ENCODE peak calls at places on chromosomes 12 and 14, in four cellular contexts. J is gastrocnemius medialis, P is LHCN-M2, R is AG08395. T is an unnamed sample.

GRCh38 chr14:55514819-55515470 is 65.1 kb upstream of the KTN1 start:
- DNase-seq in R (peak; percentile 39), P (peak; percentile 49), J (no peak), T (no peak)

GRCh38 chr14:74551001-74551400 is 57.4 kb downstream of the ISCA2 start:
- DNase-seq in R (no peak), P (no peak), J (no peak), T (no peak)

GRCh38 chr14:48560421-48560820 is 885.0 kb upstream of the MDGA2 start:
- DNase-seq in J (no peak), P (no peak), R (no peak), T (no peak)

GRCh38 chr12:67161322-67161918 is 107.7 kb upstream of the CAND1 start:
- DNase-seq in J (no peak), R (peak; percentile 36), P (peak; percentile 47), T (peak; percentile 4)

GRCh38 chr12:119177724-119178380 is 879 bp upstream of the HSPB8 start:
- DNase-seq in J (no peak), R (no peak), P (no peak), T (no peak)

GRCh38 chr12:30448038-30448437 is 247.6 kb downstream of the IPO8 start:
- DNase-seq in R (no peak), P (no peak), J (no peak), T (no peak)

GRCh38 chr14:91417983-91418386 is 365 bp upstream of the CCDC88C start:
- DNase-seq in P (no peak), R (no peak), J (no peak), T (peak; percentile 34)

GRCh38 chr12:15701212-15701611 is 88.0 kb downstream of the EPS8 start:
- DNase-seq in J (no peak), R (no peak), P (no peak), T (no peak)

GRCh38 chr12:50086148-50086547 is 1.0 kb downstream of the SMARCD1 start:
- DNase-seq in P (no peak), J (no peak), R (no peak), T (no peak)

GRCh38 chr12:88113871-88114270 is 28.0 kb downstream of the CEP290 start:
- DNase-seq in P (peak; percentile 50), J (no peak), R (peak; percentile 5), T (no peak)

GRCh38 chr14:39339003-39339402 is 93.2 kb downstream of the FBXO33 start:
- DNase-seq in J (no peak), R (no peak), P (no peak), T (no peak)

GRCh38 chr14:23296012-23296777 is 6.5 kb downstream of the PPP1R3E start:
- DNase-seq in R (no peak), J (no peak), P (no peak), T (no peak)

GRCh38 chr14:22520235-22520634 is 68.8 kb downstream of the DAD1 start:
- DNase-seq in J (no peak), P (peak; percentile 68), R (no peak), T (no peak)

GRCh38 chr12:49793620-49794019 is 34.6 kb downstream of the NCKAP5L start:
- DNase-seq in R (no peak), P (no peak), J (no peak), T (no peak)

GRCh38 chr12:125983094-125983783 is 918.0 kb downstream of the AACS start:
- DNase-seq in P (peak; percentile 73), R (no peak), J (no peak), T (no peak)

GRCh38 chr14:47596860-47597259 is 78.5 kb downstream of the MDGA2 start:
- DNase-seq in R (no peak), P (no peak), J (no peak), T (no peak)

GRCh38 chr12:26158078-26158764 is 33.4 kb upstream of the BHLHE41 start:
- DNase-seq in R (no peak), P (no peak), J (no peak), T (no peak)

GRCh38 chr14:83425138-83425537 is 1891.5 kb upstream of the SEL1L start:
- DNase-seq in R (peak; percentile 46), P (peak; percentile 83), J (no peak), T (no peak)

GRCh38 chr12:93594766-93595165 is 22.3 kb downstream of the SOCS2 start:
- DNase-seq in R (no peak), J (no peak), P (no peak), T (no peak)

GRCh38 chr12:101230547-101230946 is 20.5 kb upstream of the SLC5A8 start:
- DNase-seq in R (peak; percentile 67), P (peak; percentile 81), J (no peak), T (no peak)

GRCh38 chr12:26614217-26614616 is 218.8 kb downstream of the ITPR2 start:
- DNase-seq in J (no peak), P (peak; percentile 15), R (peak; percentile 18), T (peak; percentile 28)

GRCh38 chr14:39426605-39427004 is 5.6 kb downstream of the FBXO33 start:
- DNase-seq in R (peak; percentile 48), P (peak; percentile 69), J (no peak), T (no peak)

GRCh38 chr12:16458521-16459078 is 111.2 kb downstream of the MGST1 start:
- DNase-seq in J (no peak), P (no peak), R (no peak), T (no peak)

GRCh38 chr12:6423267-6424007 is 21.3 kb upstream of the CD27 start:
- DNase-seq in R (peak; percentile 95), J (peak; percentile 77), P (peak; percentile 89), T (peak; percentile 93)

GRCh38 chr14:105889666-105890473 is 363.5 kb downstream of the TMEM121 start:
- DNase-seq in P (no peak), J (no peak), R (no peak), T (no peak)

GRCh38 chr12:59055204-59055839 is 135.0 kb upstream of the LRIG3 start:
- DNase-seq in J (no peak), R (peak; percentile 65), P (peak; percentile 81), T (no peak)

GRCh38 chr12:51202650-51203198 is 15.1 kb downstream of the POU6F1 start:
- DNase-seq in J (no peak), R (no peak), P (no peak), T (no peak)

GRCh38 chr12:52045794-52046199 is 5.4 kb upstream of the NR4A1 start:
- DNase-seq in P (no peak), R (no peak), J (no peak), T (no peak)

GRCh38 chr12:52946797-52947547 is 1.9 kb upstream of the KRT18 start:
- DNase-seq in J (no peak), R (no peak), P (no peak), T (no peak)

GRCh38 chr12:13864081-13864673 is 117.2 kb downstream of the GRIN2B start:
- DNase-seq in P (peak; percentile 42), R (peak; percentile 51), J (no peak), T (no peak)

GRCh38 chr14:98871796-98872195 is 400.2 kb downstream of the BCL11B start:
- DNase-seq in J (no peak), R (peak; percentile 71), P (no peak), T (no peak)

GRCh38 chr14:99944241-99944651 is 121.0 kb upstream of the EVL start:
- DNase-seq in J (no peak), R (no peak), P (no peak), T (no peak)

GRCh38 chr14:75343914-75344313 is 65.3 kb downstream of the FOS start:
- DNase-seq in J (no peak), R (peak; percentile 79), P (no peak), T (no peak)

GRCh38 chr12:55642275-55643068 is 5.8 kb downstream of the OR10P1 start:
- DNase-seq in J (no peak), P (no peak), R (no peak), T (no peak)